ENCODE peak calls at places on chromosomes 2 and 18, in five cellular contexts. L is adrenal gland, J is thyroid gland, G is brain microvascular endothelial cell, Q is fibroblast of pulmonary artery. C is an unnamed sample.

GRCh38 chr18:59918320-59918755 is 18.5 kb downstream of the PMAIP1 start:
- DNase-seq in L (peak; percentile 45), J (peak; percentile 74), G (no peak), Q (peak; percentile 59), C (peak; percentile 89)

GRCh38 chr2:62412347-62412742 is 93.7 kb downstream of the TMEM17 start:
- DNase-seq in L (no peak), J (no peak), G (no peak), Q (no peak), C (peak; percentile 68)

GRCh38 chr2:147173798-147174197 is 671.0 kb upstream of the ACVR2A start:
- DNase-seq in L (no peak), J (no peak), G (no peak), Q (no peak), C (no peak)

GRCh38 chr2:217054791-217055190 is 194.9 kb upstream of the TNP1 start:
- DNase-seq in L (no peak), J (no peak), G (peak; percentile 40), Q (no peak), C (no peak)

GRCh38 chr2:73640946-73641766 is 1.1 kb downstream of the NAT8 start:
- DNase-seq in L (no peak), J (no peak), G (no peak), Q (no peak), C (no peak)

GRCh38 chr2:99066602-99067001 is 74.9 kb upstream of the C2orf15 start:
- DNase-seq in L (no peak), J (no peak), G (peak; percentile 46), Q (peak; percentile 71), C (peak; percentile 58)

GRCh38 chr2:11144077-11144723 is 11.1 kb upstream of the SLC66A3 start:
- DNase-seq in L (no peak), J (no peak), G (no peak), Q (no peak), C (no peak)

GRCh38 chr2:237488901-237489860 is 2.1 kb downstream of the MLPH start:
- DNase-seq in L (no peak), J (peak; percentile 87), G (no peak), Q (no peak), C (peak; percentile 93)

GRCh38 chr2:17979707-17980106 is 101.2 kb downstream of the KCNS3 start:
- DNase-seq in L (no peak), J (no peak), G (peak; percentile 40), Q (no peak), C (no peak)

GRCh38 chr2:17373736-17374135 is 144.5 kb downstream of the RAD51AP2 start:
- DNase-seq in L (no peak), J (no peak), G (no peak), Q (peak; percentile 7), C (peak; percentile 33)

GRCh38 chr2:85590950-85591349 is 4.6 kb upstream of the RNF181 start:
- DNase-seq in L (no peak), J (no peak), G (no peak), Q (no peak), C (no peak)

GRCh38 chr18:12628706-12629702 is 28.9 kb downstream of the SPIRE1 start:
- DNase-seq in L (no peak), J (no peak), G (peak; percentile 65), Q (peak; percentile 58), C (peak; percentile 79)

GRCh38 chr2:75226099-75226498 is 26.8 kb upstream of the TACR1 start:
- DNase-seq in L (no peak), J (no peak), G (no peak), Q (no peak), C (no peak)

GRCh38 chr2:68565858-68566257 is 77.5 kb upstream of the PROKR1 start:
- DNase-seq in L (no peak), J (no peak), G (peak; percentile 27), Q (peak; percentile 44), C (peak; percentile 86)

GRCh38 chr2:74957886-74958276 is 562 bp upstream of the POLE4 start:
- DNase-seq in L (no peak), J (no peak), G (peak; percentile 5), Q (no peak), C (no peak)

GRCh38 chr18:27583021-27583420 is 397.9 kb upstream of the CHST9 start:
- DNase-seq in L (no peak), J (no peak), G (peak; percentile 15), Q (peak; percentile 50), C (peak; percentile 45)

GRCh38 chr2:241443486-241444223 is 64.7 kb downstream of the STK25 start:
- DNase-seq in L (no peak), J (peak; percentile 8), G (peak; percentile 51), Q (peak; percentile 16), C (peak; percentile 84)

GRCh38 chr2:64405476-64406406 is 48.2 kb upstream of the LGALSL start:
- DNase-seq in L (peak; percentile 66), J (peak; percentile 13), G (peak; percentile 59), Q (peak; percentile 88), C (peak; percentile 47)

GRCh38 chr2:105081006-105081701 is 43.3 kb downstream of the MRPS9 start:
- DNase-seq in L (peak; percentile 37), J (no peak), G (peak; percentile 40), Q (peak; percentile 60), C (no peak)

GRCh38 chr2:192307530-192307929 is 112.8 kb upstream of the TMEFF2 start:
- DNase-seq in L (no peak), J (no peak), G (peak; percentile 55), Q (peak; percentile 10), C (peak; percentile 32)

GRCh38 chr2:218516614-218517013 is 51.5 kb downstream of the USP37 start:
- DNase-seq in L (no peak), J (no peak), G (peak; percentile 2), Q (peak; percentile 24), C (peak; percentile 46)

GRCh38 chr18:22175326-22175725 is 5.9 kb downstream of the GATA6 start:
- DNase-seq in L (no peak), J (no peak), G (no peak), Q (peak; percentile 56), C (no peak)

GRCh38 chr18:13612111-13612997 is 114.0 kb downstream of the FAM210A start:
- DNase-seq in L (no peak), J (no peak), G (no peak), Q (no peak), C (no peak)

GRCh38 chr2:230866704-230867561 is 2.2 kb downstream of the ITM2C start:
- DNase-seq in L (no peak), J (peak; percentile 31), G (no peak), Q (peak; percentile 42), C (peak; percentile 18)

GRCh38 chr2:74764429-74765272 is 69.3 kb upstream of the HK2 start:
- DNase-seq in L (no peak), J (no peak), G (no peak), Q (peak; percentile 71), C (no peak)

GRCh38 chr2:160561551-160562280 is 68.1 kb upstream of the RBMS1 start:
- DNase-seq in L (no peak), J (no peak), G (no peak), Q (peak; percentile 80), C (peak; percentile 91)

GRCh38 chr2:75424936-75425619 is 135.7 kb downstream of the EVA1A start:
- DNase-seq in L (no peak), J (no peak), G (no peak), Q (peak; percentile 4), C (no peak)

GRCh38 chr2:8587920-8588830 is 93.7 kb upstream of the ID2 start:
- DNase-seq in L (no peak), J (no peak), G (no peak), Q (no peak), C (no peak)

GRCh38 chr2:233331536-233331935 is 22.8 kb upstream of the DGKD start:
- DNase-seq in L (peak; percentile 57), J (peak; percentile 27), G (no peak), Q (no peak), C (no peak)

GRCh38 chr2:54724560-54725342 is 1.3 kb downstream of the EML6 start:
- DNase-seq in L (peak; percentile 50), J (peak; percentile 60), G (no peak), Q (no peak), C (peak; percentile 24)

GRCh38 chr18:62505669-62506494 is 16.9 kb upstream of the ZCCHC2 start:
- DNase-seq in L (no peak), J (no peak), G (no peak), Q (peak; percentile 8), C (no peak)

GRCh38 chr2:240965296-240965904 is 33.0 kb upstream of the SNED1 start:
- DNase-seq in L (no peak), J (no peak), G (no peak), Q (peak; percentile 40), C (no peak)

GRCh38 chr2:203631068-203631757 is 75.2 kb upstream of the CD28 start:
- DNase-seq in L (no peak), J (no peak), G (no peak), Q (no peak), C (no peak)

GRCh38 chr2:209368924-209369323 is 54.9 kb upstream of the MAP2 start:
- DNase-seq in L (peak; percentile 88), J (peak; percentile 86), G (peak; percentile 88), Q (peak; percentile 94), C (peak; percentile 99)

GRCh38 chr18:62881509-62882016 is 166.2 kb downstream of the PHLPP1 start:
- DNase-seq in L (no peak), J (peak; percentile 9), G (peak; percentile 93), Q (peak; percentile 95), C (peak; percentile 88)

GRCh38 chr2:102185347-102185746 is 1.5 kb upstream of the IL1RL2 start:
- DNase-seq in L (no peak), J (no peak), G (peak; percentile 24), Q (peak; percentile 77), C (peak; percentile 16)
- TF ChIP-seq CTCF in L (peak; percentile 38), J (peak; percentile 20), G (peak; percentile 72), Q (peak; percentile 74), C (peak; percentile 52)

GRCh38 chr2:15546297-15547098 is 14.6 kb downstream of the NBAS start:
- DNase-seq in L (no peak), J (no peak), G (no peak), Q (no peak), C (no peak)
- TF ChIP-seq CTCF in L (no peak), J (no peak), G (peak; percentile 42), Q (peak; percentile 17), C (peak; percentile 17)

GRCh38 chr18:37712776-37713175 is 147.2 kb upstream of the CELF4 start:
- DNase-seq in L (no peak), J (no peak), G (no peak), Q (peak; percentile 67), C (peak; percentile 51)
- TF ChIP-seq CTCF in L (no peak), J (no peak), G (no peak), Q (no peak), C (no peak)

GRCh38 chr2:38483773-38484501 is 106.9 kb upstream of the ATL2 start:
- DNase-seq in L (peak; percentile 68), J (no peak), G (no peak), Q (no peak), C (no peak)

GRCh38 chr2:38484957-38485356 is 107.9 kb upstream of the ATL2 start:
- DNase-seq in L (no peak), J (no peak), G (no peak), Q (no peak), C (no peak)

GRCh38 chr2:38487852-38488251 is 110.8 kb upstream of the ATL2 start:
- DNase-seq in L (peak; percentile 33), J (no peak), G (no peak), Q (no peak), C (no peak)

GRCh38 chr2:38486213-38487026 is 109.3 kb upstream of the ATL2 start:
- DNase-seq in L (no peak), J (no peak), G (no peak), Q (no peak), C (no peak)

DNA sequence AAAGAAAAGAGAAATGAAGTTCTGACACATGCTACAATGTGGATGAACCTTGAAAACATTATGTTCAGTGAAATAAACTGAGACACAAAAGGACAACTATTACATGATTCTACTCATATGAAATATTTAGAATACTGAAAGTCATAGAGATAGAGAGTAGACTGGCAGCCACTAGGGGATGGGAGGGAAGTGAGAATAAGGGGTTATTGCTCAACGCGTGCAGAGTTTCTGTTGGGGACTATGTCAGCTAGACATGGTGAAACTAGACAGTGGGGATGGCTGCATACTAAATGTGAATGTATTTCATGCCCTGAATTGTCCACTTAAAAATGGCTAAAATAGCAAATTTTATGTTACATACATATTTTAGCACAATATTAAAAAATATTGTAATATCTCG is 108.7 kb upstream of the ATL2 start:
- DNase-seq in L (no peak), J (no peak), G (no peak), Q (no peak), C (no peak)
- TF ChIP-seq CTCF in L (no peak), J (no peak), G (no peak), Q (no peak), C (no peak)